ENCODE peak calls at places on chromosomes 11 and 22, in nine cellular contexts. P is NCI-H1105; G is AG08395; J is activated CD8-positive, alpha-beta T cell treated with anti-CD3 and anti-CD28 coated beads, Interleukin-2, amount 10 ng/mL, durations not matched to agents 7 days and 5 days; X is AG04450; E is NCI-H774; N is C1 segment of cervical spinal cord; Q is M059J; R is head of caudate nucleus. M is an unnamed sample.
A peak's percentile ranks its signal among the peaks of the same experiment; 100 is the strongest.

GRCh38 chr22:41152902-41153301 is 52.2 kb upstream of the L3MBTL2 start:
- DNase-seq in N (no peak), G (no peak), E (no peak), X (no peak), J (no peak), R (no peak), Q (no peak), P (no peak), M (no peak)

GRCh38 chr22:22923379-22923778 is 35.8 kb downstream of the IGLL5 start:
- DNase-seq in G (no peak), E (no peak), R (no peak), Q (no peak), P (no peak), N (no peak), X (no peak), J (no peak), M (no peak)

GRCh38 chr11:106594751-106595351 is 423.4 kb downstream of the GUCY1A2 start:
- DNase-seq in N (no peak), G (no peak), J (no peak), Q (peak; percentile 17), E (no peak), P (no peak), X (no peak), R (no peak), M (no peak)

GRCh38 chr11:2752204-2752772 is 52.5 kb upstream of the KCNQ1OT1 start:
- DNase-seq in R (no peak), X (no peak), E (no peak), Q (peak; percentile 83), J (no peak), G (no peak), N (no peak), P (no peak), M (no peak)

GRCh38 chr11:110478410-110478809 is 48.7 kb downstream of the FDX1 start:
- DNase-seq in J (no peak), X (no peak), P (no peak), Q (no peak), E (no peak), N (no peak), G (no peak), R (no peak), M (no peak)

GRCh38 chr22:45268958-45269844 is 15.5 kb upstream of the UPK3A start:
- DNase-seq in N (peak; percentile 72), J (peak; percentile 89), E (peak; percentile 45), X (peak; percentile 23), P (peak; percentile 52), R (peak; percentile 84), G (peak; percentile 86), Q (no peak), M (no peak)

GRCh38 chr11:443542-444199 is 1.9 kb upstream of the ANO9 start:
- DNase-seq in G (no peak), R (no peak), N (no peak), E (peak; percentile 25), J (no peak), Q (peak; percentile 53), X (no peak), P (no peak), M (no peak)

GRCh38 chr11:71086687-71087258 is 165.6 kb downstream of the SHANK2 start:
- DNase-seq in Q (peak; percentile 23), G (no peak), R (peak; percentile 31), E (peak; percentile 61), N (no peak), X (no peak), J (no peak), P (peak; percentile 66), M (peak; percentile 50)

GRCh38 chr11:111391328-111392124 is 12.5 kb upstream of the POU2AF1 start:
- DNase-seq in N (no peak), X (no peak), G (no peak), P (no peak), Q (no peak), R (no peak), J (no peak), E (no peak), M (no peak)

GRCh38 chr22:46825145-46825544 is 62.7 kb downstream of the TBC1D22A start:
- DNase-seq in R (no peak), N (no peak), X (no peak), J (no peak), P (no peak), G (no peak), E (no peak), Q (no peak), M (no peak)

GRCh38 chr11:8777907-8778767 is 95.5 kb downstream of the RPL27A start:
- DNase-seq in E (no peak), N (no peak), X (no peak), G (peak; percentile 63), J (no peak), P (no peak), Q (peak; percentile 50), R (no peak), M (no peak)

GRCh38 chr11:77815459-77815858 is 5.1 kb downstream of the RSF1 start:
- DNase-seq in J (no peak), P (no peak), Q (no peak), X (no peak), N (no peak), G (no peak), R (no peak), E (no peak), M (no peak)

M was measured in NCI-H2029 treated with DMSO at 0.1 percent for 48 hours.